ENCODE peak calls at places on chromosomes 7 and 10, in six cellular contexts. O, S, P, K, C and U are unnamed samples.

GRCh38 chr7:29300649-29301048 is 106.1 kb downstream of the CHN2 start:
- DNase-seq in C (no peak), S (no peak), P (no peak), O (no peak), K (no peak), U (no peak)

GRCh38 chr10:70905071-70906021 is 17.0 kb upstream of the PCBD1 start:
- DNase-seq in K (no peak), S (no peak), C (no peak), P (no peak), O (peak; percentile 74), U (no peak)

GRCh38 chr7:3087243-3087642 is 43.6 kb upstream of the CARD11 start:
- DNase-seq in S (no peak), K (no peak), C (no peak), P (no peak), O (no peak), U (no peak)

GRCh38 chr10:101839421-101840063 is 4.1 kb downstream of the KCNIP2 start:
- DNase-seq in C (peak; percentile 45), P (peak; percentile 56), S (peak; percentile 64), K (peak; percentile 44), O (peak; percentile 93), U (peak; percentile 59)

GRCh38 chr10:69321865-69322264 is 43.6 kb downstream of the HK1 start:
- DNase-seq in S (no peak), C (no peak), O (no peak), K (no peak), P (no peak), U (no peak)

GRCh38 chr10:63105811-63106755 is 27.0 kb upstream of the NRBF2 start:
- DNase-seq in P (no peak), K (no peak), O (no peak), C (peak; percentile 30), S (no peak), U (peak; percentile 25)

GRCh38 chr7:158803226-158803944 is 25.9 kb downstream of the ESYT2 start:
- DNase-seq in S (no peak), O (no peak), C (no peak), P (no peak), K (no peak), U (no peak)

GRCh38 chr7:151130741-151131157 is 36.7 kb downstream of the GBX1 start:
- DNase-seq in O (no peak), P (no peak), C (no peak), K (no peak), S (no peak), U (no peak)

GRCh38 chr10:69506834-69507643 is 55.8 kb downstream of the TSPAN15 start:
- DNase-seq in O (peak; percentile 72), P (no peak), S (no peak), K (peak; percentile 38), C (no peak), U (peak; percentile 45)

GRCh38 chr7:80287400-80288174 is 153.0 kb downstream of the GNAI1 start:
- DNase-seq in K (peak; percentile 3), P (no peak), O (no peak), C (no peak), S (no peak), U (no peak)

GRCh38 chr10:30791197-30791611 is 161.7 kb upstream of the LYZL2 start:
- DNase-seq in C (no peak), O (peak; percentile 63), K (no peak), P (no peak), S (no peak), U (peak; percentile 39)

GRCh38 chr7:55477781-55478374 is 94.4 kb downstream of the VOPP1 start:
- DNase-seq in S (no peak), K (no peak), C (peak; percentile 24), O (peak; percentile 55), P (no peak), U (peak; percentile 3)

GRCh38 chr10:110923856-110924493 is 4.6 kb downstream of the SHOC2 start:
- DNase-seq in C (no peak), S (no peak), P (no peak), O (no peak), K (no peak), U (no peak)

GRCh38 chr7:91135300-91135699 is 128.9 kb upstream of the FZD1 start:
- DNase-seq in O (no peak), K (no peak), S (no peak), P (no peak), C (no peak), U (no peak)

GRCh38 chr10:93921338-93921737 is 27.6 kb downstream of the SLC35G1 start:
- DNase-seq in O (no peak), K (no peak), P (no peak), S (peak; percentile 28), C (no peak), U (peak; percentile 35)

GRCh38 chr7:43904533-43905208 is 1.7 kb downstream of the URGCP start:
- DNase-seq in K (no peak), C (no peak), S (no peak), P (no peak), O (no peak), U (no peak)

GRCh38 chr10:85600744-85601081 is 765.9 kb downstream of the GRID1 start:
- DNase-seq in P (no peak), K (no peak), S (no peak), C (no peak), O (no peak), U (no peak)

GRCh38 chr10:61612009-61612408 is 50.7 kb upstream of the CABCOCO1 start:
- DNase-seq in O (no peak), C (no peak), K (peak; percentile 18), P (no peak), S (no peak), U (no peak)

GRCh38 chr7:88147341-88147740 is 72.5 kb downstream of the SRI start:
- DNase-seq in P (no peak), O (no peak), C (no peak), S (no peak), K (no peak), U (no peak)

GRCh38 chr10:44703241-44704155 is 207.6 kb upstream of the TMEM72 start:
- DNase-seq in S (no peak), C (no peak), K (no peak), O (no peak), P (no peak), U (no peak)

GRCh38 chr7:152956006-152956405 is 196.5 kb downstream of the ACTR3B start:
- DNase-seq in C (no peak), O (no peak), K (no peak), S (no peak), P (no peak), U (no peak)

GRCh38 chr10:131453772-131454634 is 142.5 kb upstream of the TCERG1L start:
- DNase-seq in P (peak; percentile 86), S (peak; percentile 66), C (peak; percentile 60), O (no peak), K (no peak), U (peak; percentile 68)

GRCh38 chr10:102208311-102209035 is 17.6 kb upstream of the ELOVL3 start:
- DNase-seq in O (no peak), P (no peak), K (no peak), C (no peak), S (no peak), U (no peak)

DNA sequence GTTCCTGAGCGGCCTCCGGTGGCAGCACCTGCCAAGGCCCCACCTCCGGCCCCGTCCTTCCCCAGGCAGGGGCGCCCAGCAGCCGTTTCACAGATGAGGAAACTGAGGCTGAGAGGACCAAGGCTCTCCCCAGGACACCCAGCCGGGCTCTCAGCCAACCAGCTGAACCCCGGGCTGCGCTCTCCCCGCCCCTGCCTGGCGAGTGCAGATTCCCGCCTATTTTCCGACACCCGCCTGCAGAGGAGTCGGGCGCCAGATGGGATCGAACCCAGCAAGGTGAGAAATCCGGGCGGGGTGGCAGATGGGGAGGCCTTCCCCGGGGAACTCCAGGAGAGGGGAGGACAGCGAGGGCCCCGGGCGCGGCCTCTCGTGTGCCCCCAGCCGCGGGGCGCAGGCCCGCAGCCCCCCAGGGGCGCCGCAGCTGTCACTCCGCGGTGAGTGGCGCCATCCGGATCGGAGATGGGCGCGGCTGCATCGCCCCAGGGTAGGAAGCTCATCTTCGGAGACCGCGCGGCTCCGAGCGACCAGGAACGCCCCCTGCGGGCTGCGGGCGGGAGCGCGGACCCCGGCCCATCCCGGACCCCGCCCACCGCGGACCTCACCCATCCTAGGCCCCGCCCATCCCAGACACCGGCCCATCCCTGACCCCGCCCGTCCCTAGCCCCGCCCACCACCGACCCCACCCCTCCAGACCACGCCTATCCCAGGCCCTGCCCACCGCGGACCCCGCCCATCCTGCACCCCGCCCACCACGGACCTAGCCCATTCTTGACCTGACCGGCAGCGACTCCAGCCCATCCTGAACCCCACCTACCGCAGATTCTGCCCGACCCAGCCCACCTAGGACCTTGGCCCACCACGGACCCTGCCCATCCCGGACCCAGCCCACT is 90.3 kb downstream of the MICALL2 start:
- DNase-seq in O (no peak), S (peak; percentile 16), P (peak; percentile 79), C (no peak), K (peak; percentile 19), U (no peak)
- TF ChIP-seq CTCF in O (no peak), S (no peak), P (peak; percentile 9), C (no peak), K (no peak), U (no peak)

GRCh38 chr10:13705526-13706169 is 118.9 kb downstream of the PRPF18 start:
- DNase-seq in O (no peak), K (no peak), P (peak; percentile 35), S (no peak), C (no peak), U (no peak)
- H3K4me3 ChIP-seq in O (peak overlapping the region; percentile 48), K (peak overlapping the region; percentile 59), P (no peak overlapping the region), S (no peak overlapping the region), C (no peak overlapping the region), U (no peak overlapping the region)

GRCh38 chr10:72334196-72334831 is 20.4 kb downstream of the DNAJB12 start:
- DNase-seq in P (peak; percentile 83), C (no peak), S (no peak), K (no peak), O (peak; percentile 80), U (no peak)

GRCh38 chr10:72335394-72336258 is 19.1 kb downstream of the DNAJB12 start:
- DNase-seq in S (peak; percentile 54), C (no peak), K (peak; percentile 47), P (no peak), O (peak; percentile 94), U (peak; percentile 42)

GRCh38 chr10:72333111-72334012 is 21.4 kb downstream of the DNAJB12 start:
- DNase-seq in P (no peak), K (no peak), O (peak; percentile 80), C (no peak), S (no peak), U (no peak)

GRCh38 chr10:72336259-72337038 is 18.3 kb downstream of the DNAJB12 start:
- DNase-seq in P (no peak), S (no peak), O (peak; percentile 81), K (no peak), C (no peak), U (no peak)

GRCh38 chr10:72334832-72335393 is 19.8 kb downstream of the DNAJB12 start:
- DNase-seq in C (peak; percentile 86), K (peak; percentile 88), O (peak; percentile 99), P (no peak), S (peak; percentile 85), U (peak; percentile 68)
- TF ChIP-seq CTCF in C (no peak), K (no peak), O (peak; percentile 56), P (peak; percentile 40), S (no peak), U (no peak)

GRCh38 chr10:33897255-33897893 is 562.9 kb upstream of the NRP1 start:
- DNase-seq in C (no peak), K (no peak), S (no peak), O (no peak), P (no peak), U (no peak)

GRCh38 chr10:33901166-33901565 is 566.7 kb upstream of the NRP1 start:
- DNase-seq in C (no peak), S (no peak), P (no peak), K (no peak), O (no peak), U (no peak)

GRCh38 chr10:33900591-33900990 is 566.1 kb upstream of the NRP1 start:
- DNase-seq in S (no peak), K (no peak), O (no peak), P (no peak), C (no peak), U (no peak)

GRCh38 chr10:33899578-33900531 is 565.4 kb upstream of the NRP1 start:
- DNase-seq in O (no peak), C (no peak), K (peak; percentile 8), S (no peak), P (no peak), U (no peak)
- H3K4me3 ChIP-seq in O (no peak overlapping the region), C (no peak overlapping the region), K (peak overlapping the region; percentile 18), S (no peak overlapping the region), P (no peak overlapping the region), U (no peak overlapping the region)